ENCODE peak calls at places on chromosomes 12 and 14, in nine cellular contexts. T is Panc1, Q is endodermal cell, H is hepatocyte, I is stomach, U is kidney, J is ovary, L is cardiac muscle cell, G is transverse colon. M is an unnamed sample.

GRCh38 chr12:48814313-48815280 is 3.7 kb upstream of the CACNB3 start:
- DNase-seq in U (peak; percentile 93), I (peak; percentile 90), G (peak; percentile 93), Q (peak; percentile 96), L (peak; percentile 86), H (peak; percentile 94), T (no peak), J (peak; percentile 88), M (peak; percentile 85)

GRCh38 chr12:48828293-48828692 is 10.0 kb downstream of the CACNB3 start:
- DNase-seq in Q (no peak), U (no peak), L (no peak), J (no peak), T (no peak), G (no peak), H (no peak), I (no peak), M (no peak)

GRCh38 chr12:125070117-125070516 is 4.9 kb downstream of the AACS start:
- DNase-seq in Q (peak; percentile 48), L (peak; percentile 46), U (no peak), J (no peak), T (no peak), H (no peak), G (no peak), I (no peak), M (no peak)

GRCh38 chr14:63614964-63615363 is 26.7 kb downstream of the WDR89 start:
- DNase-seq in U (no peak), T (no peak), H (no peak), G (no peak), Q (no peak), J (no peak), L (no peak), I (no peak), M (no peak)

GRCh38 chr14:74952697-74953484 is 2.5 kb downstream of the PGF start:
- DNase-seq in G (no peak), J (no peak), I (no peak), U (no peak), H (peak; percentile 12), Q (no peak), L (no peak), T (no peak), M (no peak)

GRCh38 chr14:23364164-23364571 is 804 bp downstream of the EFS start:
- DNase-seq in J (no peak), U (peak; percentile 63), I (no peak), L (no peak), Q (peak; percentile 76), H (peak; percentile 42), T (no peak), G (no peak), M (no peak)

GRCh38 chr12:68122236-68122920 is 37.2 kb downstream of the IFNG start:
- DNase-seq in I (no peak), U (no peak), L (no peak), Q (no peak), T (no peak), G (no peak), H (no peak), J (no peak), M (no peak)

GRCh38 chr14:20690848-20691640 is 2.5 kb downstream of the ANG start:
- DNase-seq in J (no peak), L (peak; percentile 81), H (peak; percentile 82), U (no peak), I (peak; percentile 45), Q (peak; percentile 77), G (peak; percentile 48), T (peak; percentile 60), M (peak; percentile 83)

GRCh38 chr14:96398432-96398831 is 6.5 kb downstream of the AK7 start:
- DNase-seq in H (no peak), I (no peak), T (no peak), G (no peak), Q (no peak), J (no peak), U (no peak), L (no peak), M (no peak)

GRCh38 chr14:97298775-97299174 is 501.6 kb downstream of the VRK1 start:
- DNase-seq in G (no peak), L (no peak), J (no peak), H (no peak), I (no peak), T (no peak), U (no peak), Q (no peak), M (no peak)

GRCh38 chr14:106518054-106518943 is 991.9 kb downstream of the TMEM121 start:
- DNase-seq in H (no peak), J (no peak), G (peak; percentile 67), Q (no peak), U (no peak), L (no peak), T (peak; percentile 12), I (peak; percentile 38), M (peak; percentile 49)

GRCh38 chr12:4909734-4910501 is at the start of gene KCNA1:
- DNase-seq in H (peak; percentile 21), T (no peak), U (peak; percentile 75), Q (peak; percentile 84), J (no peak), G (no peak), I (no peak), L (peak; percentile 70), M (no peak)

GRCh38 chr14:48805315-48805714 is 780.9 kb downstream of the RPS29 start:
- DNase-seq in H (peak; percentile 33), L (no peak), G (no peak), I (no peak), U (no peak), J (no peak), Q (peak; percentile 65), T (no peak), M (peak; percentile 17)

GRCh38 chr12:78802593-78802992 is 62.0 kb upstream of the SYT1 start:
- DNase-seq in L (no peak), G (no peak), H (peak; percentile 19), J (no peak), T (no peak), Q (no peak), I (no peak), U (no peak), M (no peak)

GRCh38 chr12:96434107-96434506 is 33.9 kb upstream of the CDK17 start:
- DNase-seq in J (no peak), T (no peak), G (peak; percentile 51), L (no peak), H (no peak), Q (no peak), I (no peak), U (no peak), M (peak; percentile 69)

GRCh38 chr12:120925740-120926563 is 21.8 kb upstream of the SPPL3 start:
- DNase-seq in I (no peak), Q (peak; percentile 96), J (no peak), H (no peak), U (no peak), T (no peak), G (no peak), L (no peak), M (no peak)

GRCh38 chr14:53525608-53526007 is 372.5 kb upstream of the DDHD1 start:
- DNase-seq in T (no peak), J (no peak), I (no peak), H (no peak), Q (no peak), U (no peak), G (no peak), L (no peak), M (no peak)

GRCh38 chr12:113482334-113482733 is 10.7 kb upstream of the LHX5 start:
- DNase-seq in I (no peak), Q (peak; percentile 87), J (no peak), U (no peak), G (no peak), H (no peak), T (no peak), L (no peak), M (no peak)

GRCh38 chr12:129393357-129393937 is 510.4 kb downstream of the TMEM132D start:
- DNase-seq in U (no peak), G (no peak), H (no peak), L (peak; percentile 7), T (no peak), Q (no peak), I (no peak), J (no peak), M (no peak)

DNA sequence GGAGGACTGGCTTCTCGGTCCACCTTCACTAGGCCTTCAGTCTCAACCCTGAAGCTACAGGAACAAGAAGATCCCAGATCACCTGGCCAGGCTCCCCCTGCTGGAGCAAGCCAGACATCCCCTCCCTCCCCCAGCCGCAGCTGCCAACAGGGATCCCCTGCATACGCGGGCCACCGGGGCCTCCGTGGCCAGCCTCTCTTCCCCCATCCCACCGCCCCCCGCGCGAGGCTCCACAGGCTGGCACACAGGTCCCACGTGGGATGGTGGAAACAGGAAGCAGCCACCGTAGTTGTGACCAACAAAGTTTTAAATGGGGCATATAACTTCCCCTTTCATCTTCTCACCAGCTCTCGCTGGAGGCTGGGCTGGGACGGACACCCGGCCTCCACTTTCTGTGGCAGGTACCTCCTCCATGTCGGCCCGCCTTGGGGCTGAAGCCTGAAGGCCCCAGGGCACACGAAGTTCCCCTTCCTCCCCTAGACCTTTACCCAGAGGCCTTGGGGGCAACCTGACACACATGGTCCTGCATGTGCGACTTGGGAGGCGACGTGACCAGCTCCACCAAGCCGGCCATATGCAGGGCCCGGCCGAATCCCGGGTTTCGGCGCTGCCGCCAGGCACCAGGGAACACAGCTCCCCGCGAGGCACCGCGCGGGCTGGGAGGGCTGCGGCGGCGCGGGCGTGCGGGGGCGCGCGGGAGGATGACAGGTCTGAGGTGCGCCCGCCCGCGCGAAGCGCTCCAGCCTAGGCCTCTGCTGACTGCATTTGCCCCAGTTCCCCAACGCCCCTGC is 44.4 kb upstream of the PNMA1 start:
- DNase-seq in Q (peak; percentile 95), L (peak; percentile 70), G (peak; percentile 87), U (peak; percentile 92), I (peak; percentile 82), T (no peak), H (peak; percentile 89), J (peak; percentile 72), M (peak; percentile 85)
- H3K4me1 ChIP-seq in Q (peaks cover 14% of the 10 kb centered on the region), L (peaks cover 51% of the 10 kb centered on the region), G (peaks cover 80% of the 10 kb centered on the region), U (peaks cover 76% of the 10 kb centered on the region), I (peaks cover 83% of the 10 kb centered on the region), T (peaks cover 74% of the 10 kb centered on the region), H (peaks cover 73% of the 10 kb centered on the region), J (peaks cover 44% of the 10 kb centered on the region), M (peaks cover 65% of the 10 kb centered on the region)

GRCh38 chr12:111440631-111441030 is 34.9 kb downstream of the SH2B3 start:
- DNase-seq in L (no peak), H (no peak), Q (peak; percentile 45), I (no peak), G (no peak), J (no peak), U (peak; percentile 10), T (no peak), M (no peak)
- H3K4me1 ChIP-seq in L (peaks cover 6% of the 10 kb centered on the region), H (no peaks in the 10 kb centered on the region), Q (no peaks in the 10 kb centered on the region), I (peaks cover 34% of the 10 kb centered on the region), G (peaks cover 52% of the 10 kb centered on the region), J (peaks cover 8% of the 10 kb centered on the region), U (peaks cover 42% of the 10 kb centered on the region), T (peaks cover 69% of the 10 kb centered on the region), M (peaks cover 4% of the 10 kb centered on the region)

DNA sequence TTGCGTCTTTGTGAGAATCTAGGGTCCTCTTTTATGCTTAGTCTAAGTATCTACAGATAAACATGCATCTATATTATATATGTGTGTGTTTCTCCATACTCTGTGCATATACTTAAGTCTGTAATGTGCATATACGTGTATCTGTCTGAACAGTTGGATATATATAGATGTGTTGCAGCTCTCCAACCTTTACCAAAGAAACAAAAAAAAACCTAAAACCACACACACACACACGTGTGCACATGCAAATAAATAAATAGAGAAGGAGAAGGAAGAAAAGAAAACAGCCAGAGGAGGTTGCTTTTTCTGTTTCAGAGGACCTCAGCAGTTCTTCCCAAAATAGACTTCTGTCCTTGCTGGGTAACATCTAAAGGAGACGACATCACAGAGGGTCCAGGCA is 244.9 kb downstream of the CACNA1C start:
- DNase-seq in U (no peak), L (no peak), I (no peak), Q (no peak), H (no peak), J (no peak), T (no peak), G (no peak), M (no peak)
- H3K4me1 ChIP-seq in U (peaks cover 17% of the 10 kb centered on the region), L (peaks cover 28% of the 10 kb centered on the region), I (no peaks in the 10 kb centered on the region), Q (no peaks in the 10 kb centered on the region), H (peaks cover 11% of the 10 kb centered on the region), J (peaks cover 12% of the 10 kb centered on the region), T (no peaks in the 10 kb centered on the region), G (peaks cover 7% of the 10 kb centered on the region), M (peaks cover 6% of the 10 kb centered on the region)

GRCh38 chr12:116155383-116155782 is 122.1 kb downstream of the MED13L start:
- DNase-seq in I (no peak), G (no peak), J (no peak), Q (no peak), T (no peak), H (no peak), U (no peak), L (no peak), M (no peak)
- H3K4me1 ChIP-seq in I (peaks cover 25% of the 10 kb centered on the region), G (peaks cover 22% of the 10 kb centered on the region), J (peaks cover 11% of the 10 kb centered on the region), Q (peaks cover 25% of the 10 kb centered on the region), T (peaks cover 67% of the 10 kb centered on the region), H (peaks cover 37% of the 10 kb centered on the region), U (peaks cover 5% of the 10 kb centered on the region), L (peaks cover 66% of the 10 kb centered on the region), M (no peaks in the 10 kb centered on the region)